ENCODE peak calls at places on chromosomes 2 and 18, in four cellular contexts. One of them, this sample, is unnamed.

GRCh38 chr2:37454851-37455762 is 110.7 kb downstream of the QPCT start:
- DNase-seq in IMR-90: no peak
- DNase-seq in AG04450: no peak
- DNase-seq in BJ: no peak
- DNase-seq in this sample: peak

GRCh38 chr2:23794234-23794633 is 132.7 kb downstream of the ATAD2B start:
- DNase-seq in IMR-90: no peak
- DNase-seq in AG04450: no peak
- DNase-seq in BJ: no peak
- DNase-seq in this sample: no peak

GRCh38 chr2:233513953-233514655 is 52.5 kb downstream of the USP40 start:
- DNase-seq in IMR-90: no peak
- DNase-seq in AG04450: no peak
- DNase-seq in BJ: no peak
- DNase-seq in this sample: no peak

GRCh38 chr18:63492851-63493250 is 16.1 kb downstream of the SERPINB5 start:
- DNase-seq in IMR-90: no peak
- DNase-seq in AG04450: no peak
- DNase-seq in BJ: no peak
- DNase-seq in this sample: no peak

GRCh38 chr2:156320491-156320896 is 12.0 kb downstream of the NR4A2 start:
- DNase-seq in IMR-90: peak
- DNase-seq in AG04450: no peak
- DNase-seq in BJ: no peak
- DNase-seq in this sample: peak

GRCh38 chr2:119544075-119545031 is at the start of gene CFAP221:
- DNase-seq in IMR-90: peak
- DNase-seq in AG04450: no peak
- DNase-seq in BJ: no peak
- DNase-seq in this sample: peak

GRCh38 chr2:97950329-97951154 is 45.2 kb downstream of the TMEM131 start:
- DNase-seq in IMR-90: peak
- DNase-seq in AG04450: peak
- DNase-seq in BJ: peak
- DNase-seq in this sample: peak

GRCh38 chr2:204749319-204749718 is 204.0 kb downstream of the PARD3B start:
- DNase-seq in IMR-90: peak
- DNase-seq in AG04450: no peak
- DNase-seq in BJ: peak
- DNase-seq in this sample: peak

GRCh38 chr2:203900298-203900697 is 32.7 kb downstream of the CTLA4 start:
- DNase-seq in IMR-90: no peak
- DNase-seq in AG04450: no peak
- DNase-seq in BJ: no peak
- DNase-seq in this sample: no peak

GRCh38 chr2:176239016-176239415 is 30.2 kb upstream of the MTX2 start:
- DNase-seq in IMR-90: no peak
- DNase-seq in AG04450: no peak
- DNase-seq in BJ: no peak
- DNase-seq in this sample: no peak

GRCh38 chr2:36528761-36529392 is 69.1 kb downstream of the FEZ2 start:
- DNase-seq in IMR-90: no peak
- DNase-seq in AG04450: no peak
- DNase-seq in BJ: no peak
- DNase-seq in this sample: no peak

GRCh38 chr2:23661276-23662050 is 265.5 kb downstream of the ATAD2B start:
- DNase-seq in IMR-90: no peak
- DNase-seq in AG04450: no peak
- DNase-seq in BJ: no peak
- DNase-seq in this sample: no peak

GRCh38 chr18:62279561-62279960 is 45.5 kb upstream of the TNFRSF11A start:
- DNase-seq in IMR-90: no peak
- DNase-seq in AG04450: no peak
- DNase-seq in BJ: no peak
- DNase-seq in this sample: no peak

DNA sequence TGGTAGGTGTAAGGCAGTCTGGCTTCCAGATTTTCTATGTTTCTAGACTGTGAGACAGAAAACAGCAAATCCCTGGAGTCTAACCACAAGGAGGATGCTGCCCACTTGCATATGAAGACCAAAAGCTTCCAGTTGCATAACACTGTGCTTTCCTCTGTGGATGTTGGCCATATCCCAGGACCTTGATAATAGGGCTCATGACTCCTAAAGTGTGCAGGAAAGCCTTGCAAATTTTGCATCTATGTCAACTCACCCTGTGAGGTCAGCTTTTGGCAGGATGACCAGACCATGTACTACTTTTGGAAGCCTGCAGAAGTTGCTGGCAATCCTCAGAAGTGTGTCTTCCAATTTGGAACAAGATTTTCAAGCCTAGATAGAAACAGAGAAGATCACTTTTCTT is 85.6 kb upstream of the RAB27B start:
- DNase-seq in IMR-90: peak
- DNase-seq in AG04450: peak
- DNase-seq in BJ: peak
- DNase-seq in this sample: peak
- TF ChIP-seq CTCF in IMR-90: no peak
- TF ChIP-seq CTCF in AG04450: peak
- TF ChIP-seq CTCF in BJ: peak
- TF ChIP-seq CTCF in this sample: no peak

DNA sequence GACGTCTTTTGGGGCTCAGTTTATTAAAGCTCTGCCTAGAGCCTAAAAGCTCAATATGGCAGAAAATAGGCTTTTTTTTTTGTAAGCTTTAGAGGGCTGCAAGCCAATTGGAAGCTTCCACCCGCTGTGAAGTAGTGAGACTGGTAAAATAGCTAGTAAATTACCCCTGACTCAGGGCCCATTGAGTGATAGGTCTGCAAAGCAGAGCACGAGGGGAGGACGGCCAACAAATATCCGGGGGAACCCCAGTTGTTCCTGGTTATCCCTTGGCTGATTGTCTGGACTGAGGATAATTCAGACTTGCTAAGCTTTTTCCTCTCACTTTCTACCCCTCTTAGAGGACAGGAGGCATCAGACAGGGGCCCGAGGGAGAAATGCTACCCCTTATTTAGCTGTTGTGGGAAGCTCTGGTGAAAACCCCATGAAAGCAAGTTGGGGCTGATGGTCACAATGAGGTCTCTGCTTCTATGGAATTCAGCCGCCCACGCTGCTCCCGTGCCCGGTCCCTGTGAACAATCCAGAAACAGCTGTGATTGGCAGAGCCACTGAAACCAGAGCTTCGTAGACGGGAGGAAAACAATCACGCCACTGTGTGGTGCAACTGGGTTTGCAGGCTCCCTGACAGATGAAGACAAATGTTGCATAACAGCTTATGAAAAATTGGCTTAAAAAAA is 141.9 kb upstream of the LGALSL start:
- DNase-seq in IMR-90: peak
- DNase-seq in AG04450: peak
- DNase-seq in BJ: peak
- DNase-seq in this sample: peak
- H3K4me3 ChIP-seq in IMR-90: no peak
- H3K4me3 ChIP-seq in AG04450: no peak
- H3K4me3 ChIP-seq in BJ: no peak
- H3K4me3 ChIP-seq in this sample: no peak

GRCh38 chr2:96694816-96695455 is 44.9 kb downstream of the LMAN2L start:
- DNase-seq in IMR-90: no peak
- DNase-seq in AG04450: no peak
- DNase-seq in BJ: no peak
- DNase-seq in this sample: no peak
- TF ChIP-seq CTCF in IMR-90: no peak
- TF ChIP-seq CTCF in AG04450: no peak
- TF ChIP-seq CTCF in BJ: no peak
- TF ChIP-seq CTCF in this sample: no peak

DNA sequence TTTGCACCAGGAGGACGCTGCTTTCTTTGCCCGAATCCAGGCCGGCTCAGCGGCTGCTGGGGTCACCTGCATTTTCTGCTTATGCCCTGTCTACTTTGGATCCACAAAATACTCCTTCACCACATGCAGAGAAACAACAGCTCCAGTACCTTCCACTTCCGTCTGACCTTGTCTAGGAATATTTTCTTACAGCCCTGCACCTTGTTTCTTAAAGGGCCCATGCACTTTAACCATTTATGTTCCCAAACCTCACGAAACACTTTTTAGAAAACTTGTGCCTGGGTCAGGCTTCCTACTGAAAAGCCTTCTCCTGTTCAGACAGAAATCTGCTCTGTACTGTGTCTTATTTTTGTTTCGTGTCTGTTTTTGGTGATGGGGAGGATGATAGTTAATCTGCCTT is 129.4 kb upstream of the NCK2 start:
- DNase-seq in IMR-90: no peak
- DNase-seq in AG04450: no peak
- DNase-seq in BJ: no peak
- DNase-seq in this sample: no peak
- H3K4me3 ChIP-seq in IMR-90: no peak
- H3K4me3 ChIP-seq in AG04450: no peak
- H3K4me3 ChIP-seq in BJ: no peak
- H3K4me3 ChIP-seq in this sample: no peak

GRCh38 chr2:58046585-58047372 is at the start of gene VRK2:
- DNase-seq in IMR-90: peak
- DNase-seq in AG04450: peak
- DNase-seq in BJ: peak
- DNase-seq in this sample: peak
- TF ChIP-seq CTCF in IMR-90: no peak
- TF ChIP-seq CTCF in AG04450: peak
- TF ChIP-seq CTCF in BJ: no peak
- TF ChIP-seq CTCF in this sample: no peak

GRCh38 chr2:95110395-95110794 is 11.2 kb downstream of the MRPS5 start:
- DNase-seq in IMR-90: no peak
- DNase-seq in AG04450: no peak
- DNase-seq in BJ: no peak
- DNase-seq in this sample: no peak
- H3K4me3 ChIP-seq in IMR-90: no peak
- H3K4me3 ChIP-seq in AG04450: no peak
- H3K4me3 ChIP-seq in BJ: no peak
- H3K4me3 ChIP-seq in this sample: no peak

GRCh38 chr2:228040995-228041394 is 140.5 kb downstream of the SPHKAP start:
- DNase-seq in IMR-90: no peak
- DNase-seq in AG04450: no peak
- DNase-seq in BJ: no peak
- DNase-seq in this sample: no peak

GRCh38 chr2:228037915-228038314 is 143.6 kb downstream of the SPHKAP start:
- DNase-seq in IMR-90: no peak
- DNase-seq in AG04450: no peak
- DNase-seq in BJ: no peak
- DNase-seq in this sample: no peak

GRCh38 chr2:228039752-228040534 is 141.5 kb downstream of the SPHKAP start:
- DNase-seq in IMR-90: no peak
- DNase-seq in AG04450: no peak
- DNase-seq in BJ: no peak
- DNase-seq in this sample: peak
- TF ChIP-seq CTCF in IMR-90: peak
- TF ChIP-seq CTCF in AG04450: peak
- TF ChIP-seq CTCF in BJ: peak
- TF ChIP-seq CTCF in this sample: peak

This sample was measured in epithelial cell of esophagus.